ENCODE peak calls at places on chromosomes 3 and 15, in seven cellular contexts. I, Z, K, Y, F, B and A are unnamed samples.

GRCh38 chr15:67646847-67647246 is 104.3 kb downstream of the MAP2K5 start:
- DNase-seq in I (no peak), Z (no peak), K (no peak), Y (no peak), F (no peak), B (no peak), A (no peak)

GRCh38 chr15:69607101-69607500 is 154.5 kb downstream of the RPLP1 start:
- DNase-seq in I (no peak), Z (no peak), K (no peak), Y (no peak), F (no peak), B (no peak), A (no peak)

GRCh38 chr3:72904156-72904555 is 16.3 kb downstream of the GXYLT2 start:
- DNase-seq in I (no peak), Z (no peak), K (no peak), Y (no peak), F (no peak), B (no peak), A (no peak)

GRCh38 chr15:85854345-85855097 is 59.8 kb upstream of the KLHL25 start:
- DNase-seq in I (no peak), Z (no peak), K (peak), Y (peak), F (peak), B (no peak), A (no peak)

GRCh38 chr3:181782306-181782924 is 70.7 kb downstream of the SOX2 start:
- DNase-seq in I (no peak), Z (no peak), K (no peak), Y (peak), F (no peak), B (no peak), A (no peak)

GRCh38 chr3:46091971-46092703 is 64.9 kb upstream of the XCR1 start:
- DNase-seq in I (no peak), Z (no peak), K (no peak), Y (no peak), F (no peak), B (no peak), A (no peak)

GRCh38 chr3:4721511-4721911 is 228.4 kb downstream of the ITPR1 start:
- DNase-seq in I (no peak), Z (no peak), K (no peak), Y (no peak), F (no peak), B (no peak), A (no peak)

GRCh38 chr3:45966969-45967640 is 23.8 kb downstream of the CXCR6 start:
- DNase-seq in I (no peak), Z (no peak), K (no peak), Y (no peak), F (no peak), B (no peak), A (peak)

GRCh38 chr3:66037986-66038369 is 740 bp downstream of the MAGI1 start:
- DNase-seq in I (peak), Z (peak), K (peak), Y (no peak), F (peak), B (no peak), A (no peak)

GRCh38 chr3:44439499-44440295 is 37.8 kb downstream of the ZNF445 start:
- DNase-seq in I (peak), Z (peak), K (peak), Y (no peak), F (peak), B (peak), A (no peak)

GRCh38 chr3:17336291-17336690 is 406.1 kb downstream of the TBC1D5 start:
- DNase-seq in I (no peak), Z (no peak), K (no peak), Y (no peak), F (no peak), B (no peak), A (no peak)

GRCh38 chr15:63805993-63806980 is 27.5 kb downstream of the HERC1 start:
- DNase-seq in I (no peak), Z (no peak), K (no peak), Y (no peak), F (no peak), B (no peak), A (no peak)

GRCh38 chr3:31223278-31223677 is 309.4 kb upstream of the STT3B start:
- DNase-seq in I (no peak), Z (no peak), K (no peak), Y (no peak), F (no peak), B (no peak), A (no peak)

GRCh38 chr3:155744626-155745324 is at the start of gene PLCH1:
- DNase-seq in I (peak), Z (peak), K (peak), Y (peak), F (peak), B (peak), A (peak)

GRCh38 chr3:62046326-62046725 is 327.0 kb downstream of the FEZF2 start:
- DNase-seq in I (no peak), Z (no peak), K (no peak), Y (no peak), F (no peak), B (no peak), A (no peak)

GRCh38 chr3:191070201-191070600 is 128.8 kb upstream of the OSTN start:
- DNase-seq in I (no peak), Z (no peak), K (no peak), Y (peak), F (no peak), B (no peak), A (no peak)

GRCh38 chr3:172268896-172269295 is 179.4 kb downstream of the GHSR start:
- DNase-seq in I (no peak), Z (no peak), K (no peak), Y (no peak), F (no peak), B (no peak), A (no peak)

GRCh38 chr3:150331978-150332568 is 76.0 kb upstream of the TSC22D2 start:
- DNase-seq in I (no peak), Z (no peak), K (no peak), Y (no peak), F (no peak), B (no peak), A (no peak)

GRCh38 chr3:192913540-192913939 is 4.1 kb downstream of the MB21D2 start:
- DNase-seq in I (no peak), Z (no peak), K (no peak), Y (no peak), F (no peak), B (no peak), A (no peak)

GRCh38 chr3:188861847-188862740 is 309.7 kb upstream of the TPRG1 start:
- DNase-seq in I (no peak), Z (no peak), K (no peak), Y (no peak), F (no peak), B (no peak), A (no peak)

GRCh38 chr3:69085543-69086132 is 901 bp downstream of the ARL6IP5 start:
- DNase-seq in I (peak), Z (peak), K (no peak), Y (peak), F (peak), B (no peak), A (no peak)

GRCh38 chr3:111336511-111336910 is 205.5 kb upstream of the CD96 start:
- DNase-seq in I (no peak), Z (no peak), K (no peak), Y (no peak), F (no peak), B (no peak), A (no peak)

GRCh38 chr3:58051196-58051595 is 43.0 kb downstream of the FLNB start:
- DNase-seq in I (no peak), Z (no peak), K (no peak), Y (no peak), F (no peak), B (no peak), A (no peak)

GRCh38 chr3:127589600-127590281 is 792 bp downstream of the TPRA1 start:
- DNase-seq in I (peak), Z (peak), K (no peak), Y (peak), F (peak), B (no peak), A (no peak)

GRCh38 chr15:93485922-93486327 is 396.9 kb upstream of the RGMA start:
- DNase-seq in I (no peak), Z (peak), K (peak), Y (no peak), F (no peak), B (no peak), A (no peak)

GRCh38 chr15:64525828-64526530 is 65.6 kb downstream of the ZNF609 start:
- DNase-seq in I (no peak), Z (no peak), K (no peak), Y (no peak), F (no peak), B (no peak), A (no peak)

GRCh38 chr15:33310481-33311311 is at the start of gene RYR3:
- DNase-seq in I (peak), Z (no peak), K (peak), Y (peak), F (no peak), B (no peak), A (no peak)

GRCh38 chr3:13479332-13479581 is 849 bp upstream of the HDAC11 start:
- DNase-seq in I (peak), Z (peak), K (peak), Y (no peak), F (no peak), B (no peak), A (no peak)

GRCh38 chr3:159252274-159252673 is 450.4 kb downstream of the MFSD1 start:
- DNase-seq in I (no peak), Z (no peak), K (no peak), Y (no peak), F (no peak), B (no peak), A (no peak)

GRCh38 chr15:50148362-50148963 is 29.4 kb upstream of the ATP8B4 start:
- DNase-seq in I (no peak), Z (no peak), K (no peak), Y (peak), F (peak), B (no peak), A (peak)

GRCh38 chr3:133674290-133674912 is 12.7 kb upstream of the TOPBP1 start:
- DNase-seq in I (no peak), Z (no peak), K (no peak), Y (no peak), F (no peak), B (no peak), A (no peak)

GRCh38 chr3:150762662-150763121 is 277 bp downstream of the SIAH2 start:
- DNase-seq in I (peak), Z (peak), K (no peak), Y (no peak), F (no peak), B (no peak), A (no peak)

GRCh38 chr3:74564560-74564959 is 49.9 kb downstream of the CNTN3 start:
- DNase-seq in I (no peak), Z (no peak), K (no peak), Y (no peak), F (no peak), B (no peak), A (no peak)